ENCODE peak calls at places on chromosomes 6 and 20, in seven cellular contexts. O is BJ, L is iris pigment epithelial cell, J is cardiac muscle cell, D is NCI-H524, X is GM10248, Y is NCI-H2029. R is an unnamed sample.

GRCh38 chr20:25053207-25054132 is 4.5 kb downstream of the ACSS1 start:
- DNase-seq in O (no peak), L (no peak), J (no peak), D (no peak), X (no peak), Y (no peak), R (peak; percentile 72)

GRCh38 chr6:131029661-131030297 is 33.3 kb downstream of the EPB41L2 start:
- DNase-seq in O (no peak), L (peak; percentile 64), J (peak; percentile 12), D (no peak), X (peak; percentile 31), Y (no peak), R (peak; percentile 54)

GRCh38 chr6:125789576-125790402 is 971 bp upstream of the NCOA7 start:
- DNase-seq in O (no peak), L (peak; percentile 61), J (peak; percentile 14), D (peak; percentile 65), X (peak; percentile 35), Y (peak; percentile 90), R (peak; percentile 47)

GRCh38 chr6:164163239-164163638 is 748.7 kb downstream of the QKI start:
- DNase-seq in O (no peak), L (no peak), J (no peak), D (no peak), X (no peak), Y (no peak), R (no peak)

GRCh38 chr6:46985943-46986342 is 56.2 kb downstream of the ADGRF1 start:
- DNase-seq in O (no peak), L (peak; percentile 36), J (no peak), D (no peak), X (no peak), Y (no peak), R (peak; percentile 66)

GRCh38 chr20:12594410-12595130 is 414.2 kb upstream of the SPTLC3 start:
- DNase-seq in O (no peak), L (peak; percentile 4), J (peak; percentile 52), D (no peak), X (no peak), Y (no peak), R (no peak)

GRCh38 chr6:161168281-161168891 is 105.5 kb downstream of the AGPAT4 start:
- DNase-seq in O (peak; percentile 55), L (peak; percentile 99), J (no peak), D (no peak), X (no peak), Y (peak; percentile 97), R (peak; percentile 94)

GRCh38 chr6:82711992-82712788 is 348.6 kb downstream of the TPBG start:
- DNase-seq in O (peak; percentile 29), L (peak; percentile 7), J (no peak), D (no peak), X (no peak), Y (peak; percentile 67), R (peak; percentile 66)

GRCh38 chr20:49149281-49150045 is 38.7 kb downstream of the STAU1 start:
- DNase-seq in O (no peak), L (no peak), J (no peak), D (no peak), X (no peak), Y (no peak), R (no peak)

GRCh38 chr6:35786810-35787209 is 6.0 kb downstream of the CLPSL1 start:
- DNase-seq in O (no peak), L (no peak), J (no peak), D (no peak), X (no peak), Y (no peak), R (no peak)

GRCh38 chr20:63697357-63697867 is 960 bp downstream of the TNFRSF6B start:
- DNase-seq in O (no peak), L (no peak), J (no peak), D (no peak), X (no peak), Y (no peak), R (no peak)

GRCh38 chr6:125753218-125753936 is 3.9 kb downstream of the HEY2 start:
- DNase-seq in O (no peak), L (peak; percentile 34), J (no peak), D (no peak), X (no peak), Y (peak; percentile 82), R (peak; percentile 31)

GRCh38 chr6:145272246-145272645 is 463.1 kb downstream of the EPM2A start:
- DNase-seq in O (no peak), L (no peak), J (no peak), D (no peak), X (no peak), Y (no peak), R (no peak)

R was measured in EH.